ENCODE peak calls at places on chromosomes 6 and 20, in eight cellular contexts. U is lower lobe of right lung, M is iPS DF 6.9, L is uterus, I is A549, S is thyroid gland, V is IMR-90, D is AG04450. Y is an unnamed sample.

GRCh38 chr6:126432564-126432963 is 92.6 kb downstream of the CENPW start:
- DNase-seq in U (no peak), M (no peak), L (no peak), I (no peak), S (no peak), V (no peak), D (no peak), Y (no peak)

GRCh38 chr6:167660944-167661343 is 165.8 kb upstream of the AFDN start:
- DNase-seq in U (no peak), M (no peak), L (no peak), I (no peak), S (no peak), V (no peak), D (no peak), Y (no peak)

GRCh38 chr6:112979830-112980229 is 632.7 kb downstream of the RFPL4B start:
- DNase-seq in U (no peak), M (no peak), L (no peak), I (no peak), S (no peak), V (no peak), D (no peak), Y (no peak)

GRCh38 chr20:1423625-1424106 is 30.8 kb upstream of the FKBP1A start:
- DNase-seq in U (peak), M (peak), L (no peak), I (no peak), S (no peak), V (peak), D (no peak), Y (no peak)

GRCh38 chr6:156949376-156949775 is 172.2 kb downstream of the ARID1B start:
- DNase-seq in U (no peak), M (no peak), L (no peak), I (peak), S (no peak), V (peak), D (peak), Y (no peak)

GRCh38 chr6:24125980-24126379 is at the start of gene NRSN1:
- DNase-seq in U (no peak), M (peak), L (no peak), I (no peak), S (peak), V (no peak), D (no peak), Y (peak)

GRCh38 chr6:17202526-17202925 is 78.6 kb upstream of the RBM24 start:
- DNase-seq in U (no peak), M (no peak), L (no peak), I (no peak), S (no peak), V (peak), D (peak), Y (no peak)

GRCh38 chr6:41767112-41767946 is 12.4 kb downstream of the FRS3 start:
- DNase-seq in U (no peak), M (no peak), L (peak), I (no peak), S (no peak), V (peak), D (peak), Y (no peak)

GRCh38 chr6:138485005-138485545 is 14.2 kb downstream of the NHSL1 start:
- DNase-seq in U (no peak), M (no peak), L (no peak), I (no peak), S (peak), V (peak), D (no peak), Y (no peak)

GRCh38 chr20:53757472-53757913 is 163.9 kb upstream of the ZNF217 start:
- DNase-seq in U (no peak), M (no peak), L (no peak), I (no peak), S (no peak), V (no peak), D (no peak), Y (no peak)

GRCh38 chr6:31736768-31737314 is 511 bp upstream of the CLIC1 start:
- DNase-seq in U (no peak), M (no peak), L (peak), I (no peak), S (no peak), V (no peak), D (no peak), Y (no peak)

GRCh38 chr20:12289476-12289875 is 371.8 kb downstream of the BTBD3 start:
- DNase-seq in U (no peak), M (no peak), L (no peak), I (no peak), S (no peak), V (no peak), D (no peak), Y (no peak)

GRCh38 chr6:170209354-170210025 is 81.4 kb downstream of the DLL1 start:
- DNase-seq in U (no peak), M (no peak), L (no peak), I (no peak), S (no peak), V (no peak), D (no peak), Y (no peak)

GRCh38 chr20:63457737-63458136 is 14.7 kb downstream of the KCNQ2 start:
- DNase-seq in U (no peak), M (no peak), L (no peak), I (peak), S (peak), V (no peak), D (no peak), Y (no peak)

GRCh38 chr20:25038591-25039015 is 19.3 kb downstream of the ACSS1 start:
- DNase-seq in U (no peak), M (no peak), L (no peak), I (no peak), S (no peak), V (no peak), D (no peak), Y (no peak)

GRCh38 chr6:36755435-36756348 is 58.1 kb downstream of the RAB44 start:
- DNase-seq in U (no peak), M (no peak), L (no peak), I (no peak), S (no peak), V (peak), D (no peak), Y (no peak)

GRCh38 chr20:41260734-41261220 is 56.8 kb downstream of the ZHX3 start:
- DNase-seq in U (no peak), M (no peak), L (no peak), I (no peak), S (no peak), V (no peak), D (no peak), Y (no peak)

GRCh38 chr6:143222758-143223334 is 162.2 kb downstream of the AIG1 start:
- DNase-seq in U (no peak), M (no peak), L (no peak), I (no peak), S (no peak), V (no peak), D (no peak), Y (no peak)

GRCh38 chr6:157383471-157383870 is 2.5 kb downstream of the ZDHHC14 start:
- DNase-seq in U (no peak), M (no peak), L (no peak), I (no peak), S (no peak), V (no peak), D (no peak), Y (no peak)

GRCh38 chr6:99341862-99342455 is 7.5 kb downstream of the FAXC start:
- DNase-seq in U (no peak), M (no peak), L (no peak), I (no peak), S (no peak), V (no peak), D (no peak), Y (no peak)

GRCh38 chr20:37986063-37986858 is 47.0 kb downstream of the TTI1 start:
- DNase-seq in U (no peak), M (no peak), L (no peak), I (no peak), S (no peak), V (no peak), D (no peak), Y (no peak)

GRCh38 chr20:56540415-56540814 is 7.4 kb downstream of the FAM209B start:
- DNase-seq in U (no peak), M (no peak), L (no peak), I (no peak), S (no peak), V (peak), D (no peak), Y (no peak)

GRCh38 chr20:4401601-4402000 is 320.1 kb upstream of the PRND start:
- DNase-seq in U (no peak), M (no peak), L (no peak), I (no peak), S (no peak), V (peak), D (peak), Y (no peak)

GRCh38 chr6:8707956-8708772 is 272.8 kb upstream of the SLC35B3 start:
- DNase-seq in U (peak), M (no peak), L (no peak), I (peak), S (peak), V (no peak), D (no peak), Y (peak)

GRCh38 chr6:133610271-133610840 is 278.6 kb upstream of the TCF21 start:
- DNase-seq in U (no peak), M (no peak), L (no peak), I (peak), S (no peak), V (peak), D (no peak), Y (no peak)

GRCh38 chr6:2917801-2918495 is 14.8 kb upstream of the SERPINB9 start:
- DNase-seq in U (no peak), M (no peak), L (no peak), I (no peak), S (no peak), V (no peak), D (no peak), Y (no peak)

GRCh38 chr6:107318100-107318736 is 141.1 kb downstream of the PDSS2 start:
- DNase-seq in U (peak), M (peak), L (peak), I (peak), S (peak), V (peak), D (peak), Y (no peak)

GRCh38 chr20:24915440-24915839 is 33.6 kb upstream of the CST7 start:
- DNase-seq in U (no peak), M (no peak), L (no peak), I (no peak), S (no peak), V (no peak), D (no peak), Y (no peak)

GRCh38 chr6:124943658-124944057 is 18.6 kb upstream of the RNF217 start:
- DNase-seq in U (no peak), M (no peak), L (no peak), I (no peak), S (no peak), V (no peak), D (no peak), Y (no peak)

GRCh38 chr20:46220808-46221207 is 87.5 kb downstream of the CDH22 start:
- DNase-seq in U (no peak), M (peak), L (no peak), I (no peak), S (peak), V (no peak), D (no peak), Y (peak)

GRCh38 chr6:36098920-36099647 is 31.2 kb upstream of the MAPK13 start:
- DNase-seq in U (no peak), M (no peak), L (no peak), I (no peak), S (no peak), V (peak), D (no peak), Y (no peak)

GRCh38 chr6:144435602-144436426 is 150.7 kb downstream of the UTRN start:
- DNase-seq in U (no peak), M (no peak), L (no peak), I (no peak), S (no peak), V (no peak), D (no peak), Y (no peak)

GRCh38 chr6:21522773-21523490 is 70.6 kb upstream of the SOX4 start:
- DNase-seq in U (no peak), M (peak), L (no peak), I (peak), S (no peak), V (no peak), D (no peak), Y (no peak)

GRCh38 chr20:13744403-13744802 is 40.3 kb downstream of the ESF1 start:
- DNase-seq in U (no peak), M (no peak), L (no peak), I (no peak), S (no peak), V (no peak), D (no peak), Y (no peak)

GRCh38 chr20:19889011-19889953 is 127.9 kb upstream of the NAA20 start:
- DNase-seq in U (no peak), M (no peak), L (peak), I (no peak), S (no peak), V (peak), D (peak), Y (no peak)
- H3K27ac ChIP-seq in U (peak), M (no peak), L (peak), I (peak), S (peak), V (peak), D (peak), Y (peak)

GRCh38 chr6:159061805-159062563 is 17.2 kb upstream of the TAGAP start:
- DNase-seq in U (no peak), M (no peak), L (no peak), I (no peak), S (no peak), V (no peak), D (no peak), Y (no peak)
- H3K27ac ChIP-seq in U (peak), M (no peak), L (no peak), I (no peak), S (no peak), V (no peak), D (no peak), Y (no peak)

GRCh38 chr20:60107621-60108020 is 149.4 kb downstream of the CDH26 start:
- DNase-seq in U (no peak), M (no peak), L (no peak), I (no peak), S (no peak), V (no peak), D (no peak), Y (no peak)

GRCh38 chr20:60102665-60103210 is 144.5 kb downstream of the CDH26 start:
- DNase-seq in U (no peak), M (no peak), L (no peak), I (no peak), S (no peak), V (no peak), D (no peak), Y (no peak)

GRCh38 chr20:60104980-60105379 is 146.8 kb downstream of the CDH26 start:
- DNase-seq in U (no peak), M (peak), L (no peak), I (no peak), S (no peak), V (no peak), D (no peak), Y (no peak)

GRCh38 chr20:60108397-60108796 is 150.2 kb downstream of the CDH26 start:
- DNase-seq in U (no peak), M (no peak), L (no peak), I (no peak), S (no peak), V (peak), D (no peak), Y (no peak)

GRCh38 chr20:60105404-60105803 is 147.2 kb downstream of the CDH26 start:
- DNase-seq in U (no peak), M (no peak), L (no peak), I (no peak), S (no peak), V (no peak), D (no peak), Y (no peak)
- H3K27ac ChIP-seq in U (no peak), M (no peak), L (no peak), I (no peak), S (no peak), V (no peak), D (no peak), Y (no peak)

GRCh38 chr6:44265003-44265842 is at the start of gene NFKBIE:
- DNase-seq in U (peak), M (no peak), L (peak), I (peak), S (peak), V (peak), D (peak), Y (peak)

GRCh38 chr6:44261581-44261980 is 3.8 kb downstream of the NFKBIE start:
- DNase-seq in U (no peak), M (no peak), L (no peak), I (no peak), S (no peak), V (no peak), D (no peak), Y (no peak)

GRCh38 chr6:44264154-44265002 is 973 bp downstream of the NFKBIE start:
- DNase-seq in U (peak), M (no peak), L (no peak), I (no peak), S (no peak), V (peak), D (no peak), Y (no peak)

GRCh38 chr6:44262467-44263356 is 2.6 kb downstream of the NFKBIE start:
- DNase-seq in U (no peak), M (no peak), L (no peak), I (no peak), S (no peak), V (no peak), D (no peak), Y (no peak)

GRCh38 chr6:44263357-44264100 is 1.8 kb downstream of the NFKBIE start:
- DNase-seq in U (no peak), M (no peak), L (no peak), I (peak), S (no peak), V (peak), D (no peak), Y (no peak)
- H3K27ac ChIP-seq in U (peak), M (no peak), L (no peak), I (peak), S (no peak), V (peak), D (peak), Y (no peak)

GRCh38 chr20:31666258-31667042 is 28.7 kb downstream of the COX4I2 start:
- DNase-seq in U (peak), M (no peak), L (no peak), I (no peak), S (peak), V (no peak), D (no peak), Y (no peak)
- H3K27ac ChIP-seq in U (peak), M (no peak), L (peak), I (peak), S (peak), V (no peak), D (no peak), Y (peak)

DNA sequence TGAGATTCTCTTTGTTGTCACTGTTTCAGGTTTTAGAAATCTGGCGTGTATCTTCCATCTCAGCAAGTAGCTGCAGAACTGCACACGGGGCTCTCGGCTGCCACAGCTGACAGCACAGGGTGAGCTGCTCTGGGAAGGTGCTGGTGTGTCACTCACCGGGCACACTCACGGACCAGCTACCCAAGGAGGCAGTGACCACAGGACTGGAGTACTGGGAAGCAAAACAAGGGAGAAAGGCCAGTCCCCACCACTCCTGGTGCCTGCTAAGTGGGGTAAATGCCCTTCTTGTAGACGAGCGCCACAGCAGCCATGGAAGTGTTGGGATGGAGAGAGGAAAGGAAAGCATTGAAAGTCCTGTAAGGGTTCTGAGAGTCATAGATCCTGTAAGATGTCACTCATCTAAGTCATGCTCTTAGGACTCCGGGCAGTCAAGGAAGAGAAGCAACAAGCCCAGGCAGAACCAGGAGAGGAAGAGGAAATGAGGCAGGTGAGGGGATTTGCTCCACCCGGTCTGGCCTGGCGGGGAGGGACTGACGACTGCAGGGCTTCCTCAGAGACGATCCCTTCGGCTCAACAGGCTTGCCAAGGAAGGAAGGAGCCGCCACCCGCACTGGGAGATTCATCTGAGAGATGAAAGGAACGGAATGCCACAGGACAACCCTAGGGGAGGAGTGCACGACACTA is 48.1 kb downstream of the PRDM1 start:
- DNase-seq in U (no peak), M (no peak), L (no peak), I (no peak), S (no peak), V (no peak), D (no peak), Y (no peak)
- H3K27ac ChIP-seq in U (no peak), M (no peak), L (no peak), I (peak), S (no peak), V (no peak), D (no peak), Y (no peak)

GRCh38 chr6:13425971-13426931 is 61.1 kb downstream of the GFOD1 start:
- DNase-seq in U (no peak), M (no peak), L (no peak), I (no peak), S (no peak), V (peak), D (no peak), Y (no peak)

GRCh38 chr6:13427838-13428527 is 59.4 kb downstream of the GFOD1 start:
- DNase-seq in U (peak), M (no peak), L (no peak), I (no peak), S (peak), V (no peak), D (no peak), Y (no peak)

GRCh38 chr6:13423292-13423691 is 64.1 kb downstream of the GFOD1 start:
- DNase-seq in U (no peak), M (no peak), L (no peak), I (no peak), S (no peak), V (no peak), D (no peak), Y (no peak)

GRCh38 chr6:13427346-13427745 is 60.1 kb downstream of the GFOD1 start:
- DNase-seq in U (no peak), M (no peak), L (no peak), I (no peak), S (peak), V (no peak), D (no peak), Y (no peak)

DNA sequence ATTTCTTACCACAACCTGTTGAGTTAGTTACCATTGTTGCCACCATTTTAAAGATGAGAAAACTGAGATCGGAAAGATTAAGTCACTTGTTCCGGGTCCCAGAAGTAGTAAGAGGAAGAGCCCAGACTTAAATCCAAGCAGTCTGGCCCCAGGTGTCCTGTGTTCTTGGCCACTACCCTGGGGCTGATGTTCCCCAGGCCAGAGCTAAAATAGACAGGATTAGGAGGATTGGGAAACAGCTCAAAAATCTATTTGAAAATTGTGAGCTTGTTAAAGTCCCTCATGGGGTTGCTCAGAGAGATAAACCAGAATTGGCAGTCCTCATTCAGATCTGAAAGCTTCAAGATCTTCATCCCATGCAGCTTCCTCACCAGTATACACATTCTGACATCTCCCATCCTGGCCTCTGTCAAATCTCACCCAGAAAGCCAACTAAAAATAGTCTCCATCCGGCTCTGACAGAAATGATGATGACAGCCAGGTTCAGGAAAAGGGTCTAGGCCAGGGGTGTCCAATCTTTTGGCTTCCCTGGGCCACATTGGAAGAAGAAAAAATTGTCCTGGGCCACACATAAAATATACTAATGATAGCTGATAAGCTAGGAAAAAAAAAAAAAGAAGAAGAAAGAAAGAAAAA is 62.0 kb downstream of the GFOD1 start:
- DNase-seq in U (no peak), M (no peak), L (no peak), I (no peak), S (no peak), V (no peak), D (no peak), Y (no peak)
- H3K27ac ChIP-seq in U (peak), M (no peak), L (peak), I (no peak), S (no peak), V (no peak), D (no peak), Y (no peak)

DNA sequence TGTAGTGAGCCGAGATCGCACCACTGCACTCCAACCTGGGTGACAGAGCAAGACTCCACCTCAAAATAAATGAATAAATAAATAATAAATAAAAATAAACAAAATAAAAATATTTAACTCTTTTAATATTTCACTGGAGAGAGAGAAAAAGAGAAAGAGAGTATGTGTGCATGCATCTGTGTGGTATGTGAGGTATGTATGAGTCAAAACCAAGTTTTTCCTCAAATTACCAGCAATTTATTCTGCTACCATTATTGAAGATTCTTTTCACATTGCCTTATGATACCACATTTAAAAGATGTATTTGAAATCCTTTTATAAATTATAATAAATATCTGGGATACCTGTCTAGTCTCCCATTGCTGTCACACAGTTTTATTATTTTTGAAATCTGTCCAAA is 122.1 kb downstream of the CD164 start:
- DNase-seq in U (no peak), M (no peak), L (no peak), I (no peak), S (no peak), V (peak), D (peak), Y (no peak)
- H3K27ac ChIP-seq in U (no peak), M (no peak), L (no peak), I (no peak), S (no peak), V (peak), D (no peak), Y (no peak)